ENCODE peak calls at places on chromosome 3, in five cellular contexts. S is foreskin fibroblast, C is A549, U is GM12864, Q is upper lobe of left lung. X is an unnamed sample.

GRCh38 chr3:188571531-188572115 is 417.7 kb downstream of the LPP start:
- DNase-seq in S (peak), C (no peak), U (no peak), Q (no peak), X (no peak)

GRCh38 chr3:160220038-160220437 is 5.2 kb upstream of the C3orf80 start:
- DNase-seq in S (no peak), C (no peak), U (no peak), Q (no peak), X (no peak)

GRCh38 chr3:169454823-169455222 is 208.7 kb downstream of the MECOM start:
- DNase-seq in S (peak), C (no peak), U (no peak), Q (no peak), X (no peak)

GRCh38 chr3:48402281-48402732 is 27.6 kb downstream of the PLXNB1 start:
- DNase-seq in S (peak), C (no peak), U (no peak), Q (peak), X (peak)

GRCh38 chr3:136584728-136585127 is 167.4 kb downstream of the STAG1 start:
- DNase-seq in S (no peak), C (no peak), U (no peak), Q (no peak), X (no peak)

GRCh38 chr3:193801094-193801493 is 208.1 kb downstream of the OPA1 start:
- DNase-seq in S (no peak), C (no peak), U (no peak), Q (no peak), X (no peak)

GRCh38 chr3:120678331-120678845 is 3.7 kb downstream of the HGD start:
- DNase-seq in S (peak), C (peak), U (no peak), Q (no peak), X (peak)

GRCh38 chr3:197590313-197590962 is 34.7 kb upstream of the BDH1 start:
- DNase-seq in S (no peak), C (no peak), U (no peak), Q (no peak), X (no peak)

GRCh38 chr3:191235331-191236314 is 36.6 kb downstream of the OSTN start:
- DNase-seq in S (peak), C (no peak), U (peak), Q (no peak), X (peak)

GRCh38 chr3:177827517-177828249 is 630.4 kb upstream of the TBL1XR1 start:
- DNase-seq in S (peak), C (peak), U (no peak), Q (no peak), X (peak)

GRCh38 chr3:149702691-149703426 is 45.0 kb upstream of the WWTR1 start:
- DNase-seq in S (peak), C (no peak), U (no peak), Q (no peak), X (peak)

GRCh38 chr3:134446800-134447199 is 39.0 kb downstream of the ANAPC13 start:
- DNase-seq in S (peak), C (no peak), U (no peak), Q (no peak), X (no peak)

GRCh38 chr3:58471025-58471887 is 20.6 kb upstream of the KCTD6 start:
- DNase-seq in S (peak), C (peak), U (no peak), Q (peak), X (peak)

GRCh38 chr3:112042842-112043280 is 8.3 kb downstream of the TMPRSS7 start:
- DNase-seq in S (no peak), C (no peak), U (no peak), Q (no peak), X (no peak)

GRCh38 chr3:142998439-142998838 is 2.9 kb upstream of the U2SURP start:
- DNase-seq in S (peak), C (no peak), U (no peak), Q (no peak), X (no peak)

GRCh38 chr3:134312873-134313838 is 61.1 kb downstream of the AMOTL2 start:
- DNase-seq in S (peak), C (no peak), U (no peak), Q (peak), X (no peak)

GRCh38 chr3:124599779-124600693 is 130.2 kb upstream of the UMPS start:
- DNase-seq in S (no peak), C (no peak), U (no peak), Q (no peak), X (no peak)

GRCh38 chr3:42117175-42118008 is 26.2 kb downstream of the TRAK1 start:
- DNase-seq in S (peak), C (peak), U (no peak), Q (peak), X (no peak)

GRCh38 chr3:29686889-29687592 is 406.2 kb downstream of the RBMS3 start:
- DNase-seq in S (peak), C (no peak), U (peak), Q (no peak), X (no peak)

GRCh38 chr3:187747506-187747905 is 2.2 kb upstream of the BCL6 start:
- DNase-seq in S (no peak), C (no peak), U (no peak), Q (no peak), X (no peak)

GRCh38 chr3:46400000-46400734 is 6.7 kb downstream of the CCR5AS start:
- DNase-seq in S (no peak), C (no peak), U (no peak), Q (no peak), X (no peak)
- TF ChIP-seq CTCF in S (no peak), C (no peak), U (no peak), Q (no peak), X (no peak)

GRCh38 chr3:126267169-126267975 is 87.0 kb upstream of the ALDH1L1 start:
- DNase-seq in S (peak), C (peak), U (no peak), Q (peak), X (peak)
- H3K4me3 ChIP-seq in S (peak), C (peak), U (no peak), Q (no peak), X (peak)

GRCh38 chr3:9014189-9014588 is 50.9 kb upstream of the RAD18 start:
- DNase-seq in S (peak), C (no peak), U (no peak), Q (no peak), X (no peak)
- TF ChIP-seq CTCF in S (no peak), C (no peak), U (no peak), Q (no peak), X (no peak)

GRCh38 chr3:152254031-152254430 is 14.7 kb upstream of the MBNL1 start:
- DNase-seq in S (no peak), C (no peak), U (no peak), Q (no peak), X (no peak)
- H3K4me3 ChIP-seq in S (no peak), C (no peak), U (no peak), Q (no peak), X (no peak)

DNA sequence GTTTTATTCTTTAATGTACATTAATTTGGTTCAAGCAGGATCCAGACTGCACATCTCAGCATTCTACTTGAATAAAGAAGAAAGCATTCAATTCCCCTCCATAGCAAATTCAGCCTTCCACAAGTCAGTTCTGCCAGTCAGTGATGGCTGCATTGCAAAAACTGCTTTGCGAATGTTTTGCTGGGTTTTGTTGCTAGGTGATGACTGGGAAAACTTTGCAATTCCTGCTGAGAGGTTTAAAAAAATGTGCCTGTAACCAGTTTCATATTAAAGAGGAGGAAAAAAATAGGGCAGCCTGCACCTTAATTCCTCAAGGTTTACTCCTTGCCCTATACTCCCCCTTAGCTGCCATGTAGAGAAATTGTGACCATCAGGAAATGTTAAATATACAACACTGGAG is 225.6 kb upstream of the ATP11B start:
- DNase-seq in S (no peak), C (no peak), U (no peak), Q (no peak), X (no peak)
- TF ChIP-seq CTCF in S (no peak), C (no peak), U (no peak), Q (no peak), X (no peak)

DNA sequence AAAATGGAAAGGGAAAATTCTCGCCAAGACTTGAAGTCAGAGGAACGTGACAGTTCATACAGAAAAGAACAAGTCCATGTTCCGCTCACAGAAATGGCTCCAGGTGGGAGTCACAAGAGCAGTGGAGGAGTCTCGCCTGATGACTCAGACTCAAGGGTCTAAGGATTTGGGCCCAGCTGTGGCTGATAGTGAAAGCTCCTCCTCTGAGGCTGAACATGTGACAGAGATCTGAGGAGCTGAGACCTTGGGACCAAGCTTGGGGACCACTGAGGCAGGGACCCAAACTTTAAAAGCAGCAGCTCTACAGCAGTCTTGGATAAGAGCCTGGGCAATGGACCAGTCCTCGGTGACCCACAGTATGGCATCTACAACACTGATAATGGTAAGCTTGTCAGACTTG is 9.3 kb upstream of the VEPH1 start:
- DNase-seq in S (no peak), C (no peak), U (no peak), Q (no peak), X (no peak)
- H3K4me3 ChIP-seq in S (no peak), C (no peak), U (no peak), Q (no peak), X (no peak)

X was measured in HFF-Myc.